ENCODE peak calls at places on chromosomes 7 and 10, in ten cellular contexts. C is AG04450; Z is nephron progenitor cell; J is erythroblast; G is AML-193; K is activated CD4-positive, CD25-positive, alpha-beta regulatory T cell; V is G401; Q is OCI-LY7; L is NCI-H146; D is stimulated activated CD8-positive, alpha-beta memory T cell treated with anti-CD3 and anti-CD28 coated beads, Interleukin-15, amount 100 ng/mL, for 4 hours. A is an unnamed sample.

GRCh38 chr7:39951156-39951942 is 1.3 kb downstream of the CDK13 start:
- DNase-seq in Z (peak), C (no peak), J (peak), Q (peak), L (peak), V (peak), G (peak), K (peak), D (peak), A (no peak)

GRCh38 chr10:73253226-73253557 is 748 bp upstream of the MRPS16 start:
- DNase-seq in Q (peak), V (peak), C (no peak), D (no peak), L (peak), G (peak), K (no peak), Z (no peak), J (peak), A (no peak)

GRCh38 chr7:34840176-34840785 is 182.3 kb downstream of the NPSR1 start:
- DNase-seq in Z (no peak), L (no peak), G (no peak), Q (no peak), V (no peak), K (no peak), C (no peak), J (no peak), D (no peak), A (no peak)

GRCh38 chr7:72405389-72405788 is 6.7 kb downstream of the CALN1 start:
- DNase-seq in Z (no peak), G (no peak), V (no peak), C (no peak), K (no peak), Q (no peak), J (no peak), D (no peak), L (no peak), A (no peak)

GRCh38 chr10:614772-615582 is 74.5 kb downstream of the DIP2C start:
- DNase-seq in D (no peak), K (no peak), J (no peak), L (no peak), Z (no peak), G (no peak), Q (no peak), C (no peak), V (no peak), A (no peak)

GRCh38 chr7:75578081-75578480 is 86.0 kb downstream of the SPDYE5 start:
- DNase-seq in Z (no peak), V (no peak), D (no peak), Q (no peak), L (no peak), G (no peak), K (no peak), J (no peak), C (no peak), A (no peak)

GRCh38 chr10:117374506-117375359 is 507 bp downstream of the PDZD8 start:
- DNase-seq in J (peak), Q (peak), D (no peak), C (no peak), L (peak), G (no peak), Z (peak), K (peak), V (no peak), A (no peak)

GRCh38 chr10:114239117-114239993 is at the start of gene VWA2:
- DNase-seq in V (no peak), Q (peak), L (peak), J (no peak), Z (peak), D (no peak), K (no peak), C (no peak), G (no peak), A (no peak)

GRCh38 chr7:55127135-55127551 is 108.3 kb downstream of the EGFR start:
- DNase-seq in C (no peak), K (no peak), Z (no peak), Q (no peak), D (no peak), G (no peak), J (no peak), L (no peak), V (no peak), A (no peak)

GRCh38 chr10:15189133-15189881 is 20.8 kb upstream of the NMT2 start:
- DNase-seq in Q (no peak), Z (no peak), C (no peak), J (no peak), G (peak), D (no peak), K (no peak), V (no peak), L (no peak), A (no peak)

GRCh38 chr7:69861233-69861632 is 263.0 kb downstream of the AUTS2 start:
- DNase-seq in Z (no peak), V (no peak), G (no peak), C (no peak), Q (no peak), D (no peak), J (no peak), K (no peak), L (no peak), A (no peak)

GRCh38 chr7:96495751-96496216 is 173.9 kb upstream of the SLC25A13 start:
- DNase-seq in C (no peak), Z (no peak), Q (no peak), J (no peak), V (no peak), D (no peak), K (no peak), G (no peak), L (peak), A (no peak)

GRCh38 chr10:86266446-86267242 is 100.0 kb downstream of the GRID1 start:
- DNase-seq in D (no peak), K (no peak), J (no peak), G (no peak), V (no peak), Z (no peak), Q (no peak), L (no peak), C (no peak), A (no peak)

GRCh38 chr7:53800746-53801145 is 741.4 kb upstream of the VSTM2A start:
- DNase-seq in V (no peak), D (no peak), Z (no peak), C (no peak), Q (no peak), G (no peak), K (no peak), L (no peak), J (no peak), A (no peak)

GRCh38 chr10:44724415-44725174 is 186.5 kb upstream of the TMEM72 start:
- DNase-seq in K (no peak), Q (no peak), G (peak), V (no peak), Z (no peak), J (no peak), L (no peak), D (no peak), C (no peak), A (no peak)

GRCh38 chr10:85124592-85124991 is 796.2 kb downstream of the CCSER2 start:
- DNase-seq in J (no peak), V (peak), G (no peak), Q (no peak), Z (no peak), D (no peak), C (no peak), K (no peak), L (no peak), A (no peak)

GRCh38 chr7:55887786-55888185 is 530 bp downstream of the ZNF713 start:
- DNase-seq in J (no peak), G (no peak), K (no peak), D (no peak), Z (no peak), Q (peak), V (peak), C (no peak), L (peak), A (no peak)

GRCh38 chr10:61943699-61944444 is 42.4 kb downstream of the ARID5B start:
- DNase-seq in D (no peak), K (no peak), Q (peak), Z (no peak), V (peak), L (no peak), C (no peak), J (no peak), G (no peak), A (no peak)

GRCh38 chr10:105875050-105875449 is 1234.0 kb downstream of the SORCS3 start:
- DNase-seq in Z (no peak), C (no peak), G (no peak), K (no peak), D (no peak), Q (no peak), L (no peak), V (no peak), J (no peak), A (no peak)

GRCh38 chr10:131187886-131188285 is 123.6 kb downstream of the TCERG1L start:
- DNase-seq in K (no peak), G (no peak), Q (no peak), V (no peak), J (no peak), Z (peak), D (no peak), L (no peak), C (no peak), A (no peak)

GRCh38 chr7:159070422-159071148 is 74.1 kb downstream of the VIPR2 start:
- DNase-seq in Q (no peak), L (no peak), J (no peak), Z (no peak), G (no peak), C (no peak), K (no peak), D (no peak), V (no peak), A (no peak)

GRCh38 chr7:155789001-155789725 is 23.1 kb downstream of the SHH start:
- DNase-seq in G (no peak), Q (no peak), C (no peak), J (no peak), D (no peak), Z (no peak), V (no peak), L (no peak), K (no peak), A (no peak)

GRCh38 chr10:125160856-125161569 is 650 bp upstream of the CTBP2 start:
- DNase-seq in D (no peak), Z (peak), C (peak), L (peak), G (peak), J (peak), V (peak), K (no peak), Q (no peak), A (no peak)

GRCh38 chr7:120402368-120402767 is 129.4 kb downstream of the KCND2 start:
- DNase-seq in J (no peak), K (no peak), G (no peak), C (no peak), Z (no peak), V (peak), L (no peak), D (no peak), Q (no peak), A (no peak)

GRCh38 chr10:31768467-31768866 is 160.2 kb downstream of the ARHGAP12 start:
- DNase-seq in Z (no peak), V (no peak), C (no peak), K (no peak), Q (no peak), J (no peak), L (no peak), D (no peak), G (no peak), A (no peak)

GRCh38 chr7:155813791-155814568 is 1.7 kb upstream of the SHH start:
- DNase-seq in D (no peak), L (no peak), C (no peak), Z (no peak), J (no peak), K (no peak), Q (no peak), V (no peak), G (no peak), A (no peak)

GRCh38 chr7:148135106-148135505 is 455.5 kb upstream of the C7orf33 start:
- DNase-seq in Z (no peak), L (no peak), G (no peak), C (no peak), D (no peak), V (no peak), Q (no peak), K (no peak), J (no peak), A (no peak)

GRCh38 chr10:31157125-31157983 is 125.7 kb upstream of the ZNF438 start:
- DNase-seq in Z (no peak), J (no peak), Q (no peak), V (peak), D (no peak), G (no peak), K (no peak), C (peak), L (no peak), A (no peak)

GRCh38 chr10:33087142-33087541 is 129.1 kb upstream of the ITGB1 start:
- DNase-seq in L (no peak), C (no peak), V (no peak), D (no peak), J (no peak), G (no peak), K (no peak), Z (no peak), Q (no peak), A (no peak)

GRCh38 chr10:90587081-90587491 is 270.8 kb downstream of the HTR7 start:
- DNase-seq in V (no peak), Q (no peak), G (no peak), C (peak), Z (no peak), J (no peak), K (no peak), D (no peak), L (no peak), A (no peak)